ENCODE peak calls at places on chromosomes 4 and X, in nine cellular contexts. One of them, this sample, is unnamed.

GRCh38 chr4:174714393-174715211 is 114.4 kb downstream of the GLRA3 start:
- DNase-seq in NCI-H2081: peak; percentile 27
- DNase-seq in stimulated activated CD8-positive, alpha-beta memory T cell treated with anti-CD3 and anti-CD28 coated beads, Interleukin-7, amount 100 ng/mL, for 24 hours: no peak
- DNase-seq in HT1080: peak; percentile 34
- DNase-seq in GDM1: peak; percentile 5
- DNase-seq in CD8-positive, alpha-beta T cell: no peak
- DNase-seq in NCI-H1092: peak; percentile 15
- DNase-seq in SW480: peak; percentile 25
- DNase-seq in stimulated activated CD4-positive, alpha-beta T cell treated with anti-CD3 and anti-CD28 coated beads, TNF-alpha, amount 100 ng/mL, for 4 hours: no peak
- DNase-seq in this sample: peak; percentile 40

GRCh38 chr4:69782651-69783310 is 22.4 kb upstream of the SULT1B1 start:
- DNase-seq in NCI-H2081: no peak
- DNase-seq in stimulated activated CD8-positive, alpha-beta memory T cell treated with anti-CD3 and anti-CD28 coated beads, Interleukin-7, amount 100 ng/mL, for 24 hours: no peak
- DNase-seq in HT1080: no peak
- DNase-seq in GDM1: no peak
- DNase-seq in CD8-positive, alpha-beta T cell: no peak
- DNase-seq in NCI-H1092: no peak
- DNase-seq in SW480: no peak
- DNase-seq in stimulated activated CD4-positive, alpha-beta T cell treated with anti-CD3 and anti-CD28 coated beads, TNF-alpha, amount 100 ng/mL, for 4 hours: no peak
- DNase-seq in this sample: no peak

GRCh38 chrX:123860506-123860840 is 620 bp downstream of the XIAP start:
- DNase-seq in NCI-H2081: no peak
- DNase-seq in stimulated activated CD8-positive, alpha-beta memory T cell treated with anti-CD3 and anti-CD28 coated beads, Interleukin-7, amount 100 ng/mL, for 24 hours: no peak
- DNase-seq in HT1080: peak; percentile 52
- DNase-seq in GDM1: no peak
- DNase-seq in CD8-positive, alpha-beta T cell: peak; percentile 5
- DNase-seq in NCI-H1092: no peak
- DNase-seq in SW480: peak; percentile 76
- DNase-seq in stimulated activated CD4-positive, alpha-beta T cell treated with anti-CD3 and anti-CD28 coated beads, TNF-alpha, amount 100 ng/mL, for 4 hours: no peak
- DNase-seq in this sample: no peak

GRCh38 chr4:152021788-152022438 is 261.1 kb upstream of the GATB start:
- DNase-seq in NCI-H2081: no peak
- DNase-seq in stimulated activated CD8-positive, alpha-beta memory T cell treated with anti-CD3 and anti-CD28 coated beads, Interleukin-7, amount 100 ng/mL, for 24 hours: no peak
- DNase-seq in HT1080: no peak
- DNase-seq in GDM1: no peak
- DNase-seq in CD8-positive, alpha-beta T cell: no peak
- DNase-seq in NCI-H1092: no peak
- DNase-seq in SW480: no peak
- DNase-seq in stimulated activated CD4-positive, alpha-beta T cell treated with anti-CD3 and anti-CD28 coated beads, TNF-alpha, amount 100 ng/mL, for 4 hours: no peak
- DNase-seq in this sample: no peak

GRCh38 chr4:24922416-24922815 is 9.6 kb upstream of the CCDC149 start:
- DNase-seq in NCI-H2081: no peak
- DNase-seq in stimulated activated CD8-positive, alpha-beta memory T cell treated with anti-CD3 and anti-CD28 coated beads, Interleukin-7, amount 100 ng/mL, for 24 hours: no peak
- DNase-seq in HT1080: no peak
- DNase-seq in GDM1: no peak
- DNase-seq in CD8-positive, alpha-beta T cell: no peak
- DNase-seq in NCI-H1092: no peak
- DNase-seq in SW480: no peak
- DNase-seq in stimulated activated CD4-positive, alpha-beta T cell treated with anti-CD3 and anti-CD28 coated beads, TNF-alpha, amount 100 ng/mL, for 4 hours: no peak
- DNase-seq in this sample: no peak

GRCh38 chrX:48045410-48046311 is 25.8 kb downstream of the ZNF630 start:
- DNase-seq in NCI-H2081: no peak
- DNase-seq in stimulated activated CD8-positive, alpha-beta memory T cell treated with anti-CD3 and anti-CD28 coated beads, Interleukin-7, amount 100 ng/mL, for 24 hours: no peak
- DNase-seq in HT1080: peak; percentile 26
- DNase-seq in GDM1: no peak
- DNase-seq in CD8-positive, alpha-beta T cell: no peak
- DNase-seq in NCI-H1092: no peak
- DNase-seq in SW480: no peak
- DNase-seq in stimulated activated CD4-positive, alpha-beta T cell treated with anti-CD3 and anti-CD28 coated beads, TNF-alpha, amount 100 ng/mL, for 4 hours: no peak
- DNase-seq in this sample: peak; percentile 27

GRCh38 chrX:44225667-44226066 is 117.8 kb downstream of the EFHC2 start:
- DNase-seq in NCI-H2081: no peak
- DNase-seq in stimulated activated CD8-positive, alpha-beta memory T cell treated with anti-CD3 and anti-CD28 coated beads, Interleukin-7, amount 100 ng/mL, for 24 hours: no peak
- DNase-seq in HT1080: no peak
- DNase-seq in GDM1: no peak
- DNase-seq in CD8-positive, alpha-beta T cell: no peak
- DNase-seq in NCI-H1092: no peak
- DNase-seq in SW480: no peak
- DNase-seq in stimulated activated CD4-positive, alpha-beta T cell treated with anti-CD3 and anti-CD28 coated beads, TNF-alpha, amount 100 ng/mL, for 4 hours: no peak
- DNase-seq in this sample: no peak

GRCh38 chr4:135718019-135718418 is 1516.4 kb upstream of the PABPC4L start:
- DNase-seq in NCI-H2081: no peak
- DNase-seq in stimulated activated CD8-positive, alpha-beta memory T cell treated with anti-CD3 and anti-CD28 coated beads, Interleukin-7, amount 100 ng/mL, for 24 hours: no peak
- DNase-seq in HT1080: no peak
- DNase-seq in GDM1: no peak
- DNase-seq in CD8-positive, alpha-beta T cell: no peak
- DNase-seq in NCI-H1092: no peak
- DNase-seq in SW480: no peak
- DNase-seq in stimulated activated CD4-positive, alpha-beta T cell treated with anti-CD3 and anti-CD28 coated beads, TNF-alpha, amount 100 ng/mL, for 4 hours: no peak
- DNase-seq in this sample: no peak

GRCh38 chr4:38050560-38051350 is 90.6 kb downstream of the PTTG2 start:
- DNase-seq in NCI-H2081: no peak
- DNase-seq in stimulated activated CD8-positive, alpha-beta memory T cell treated with anti-CD3 and anti-CD28 coated beads, Interleukin-7, amount 100 ng/mL, for 24 hours: no peak
- DNase-seq in HT1080: no peak
- DNase-seq in GDM1: no peak
- DNase-seq in CD8-positive, alpha-beta T cell: no peak
- DNase-seq in NCI-H1092: no peak
- DNase-seq in SW480: no peak
- DNase-seq in stimulated activated CD4-positive, alpha-beta T cell treated with anti-CD3 and anti-CD28 coated beads, TNF-alpha, amount 100 ng/mL, for 4 hours: no peak
- DNase-seq in this sample: no peak

GRCh38 chr4:8745828-8746225 is 125.8 kb downstream of the HMX1 start:
- DNase-seq in NCI-H2081: no peak
- DNase-seq in stimulated activated CD8-positive, alpha-beta memory T cell treated with anti-CD3 and anti-CD28 coated beads, Interleukin-7, amount 100 ng/mL, for 24 hours: no peak
- DNase-seq in HT1080: no peak
- DNase-seq in GDM1: no peak
- DNase-seq in CD8-positive, alpha-beta T cell: no peak
- DNase-seq in NCI-H1092: no peak
- DNase-seq in SW480: no peak
- DNase-seq in stimulated activated CD4-positive, alpha-beta T cell treated with anti-CD3 and anti-CD28 coated beads, TNF-alpha, amount 100 ng/mL, for 4 hours: no peak
- DNase-seq in this sample: no peak

GRCh38 chr4:140296335-140296753 is 77.1 kb upstream of the SCOC start:
- DNase-seq in NCI-H2081: peak; percentile 32
- DNase-seq in stimulated activated CD8-positive, alpha-beta memory T cell treated with anti-CD3 and anti-CD28 coated beads, Interleukin-7, amount 100 ng/mL, for 24 hours: no peak
- DNase-seq in HT1080: peak; percentile 84
- DNase-seq in GDM1: no peak
- DNase-seq in CD8-positive, alpha-beta T cell: no peak
- DNase-seq in NCI-H1092: peak; percentile 46
- DNase-seq in SW480: peak; percentile 70
- DNase-seq in stimulated activated CD4-positive, alpha-beta T cell treated with anti-CD3 and anti-CD28 coated beads, TNF-alpha, amount 100 ng/mL, for 4 hours: no peak
- DNase-seq in this sample: peak; percentile 47

GRCh38 chr4:16843831-16844508 is 54.5 kb downstream of the LDB2 start:
- DNase-seq in NCI-H2081: no peak
- DNase-seq in stimulated activated CD8-positive, alpha-beta memory T cell treated with anti-CD3 and anti-CD28 coated beads, Interleukin-7, amount 100 ng/mL, for 24 hours: no peak
- DNase-seq in HT1080: peak; percentile 66
- DNase-seq in GDM1: no peak
- DNase-seq in CD8-positive, alpha-beta T cell: no peak
- DNase-seq in NCI-H1092: no peak
- DNase-seq in SW480: peak; percentile 52
- DNase-seq in stimulated activated CD4-positive, alpha-beta T cell treated with anti-CD3 and anti-CD28 coated beads, TNF-alpha, amount 100 ng/mL, for 4 hours: no peak
- DNase-seq in this sample: peak; percentile 8

GRCh38 chrX:21487832-21488231 is 113.6 kb downstream of the CNKSR2 start:
- DNase-seq in NCI-H2081: peak; percentile 80
- DNase-seq in stimulated activated CD8-positive, alpha-beta memory T cell treated with anti-CD3 and anti-CD28 coated beads, Interleukin-7, amount 100 ng/mL, for 24 hours: no peak
- DNase-seq in HT1080: peak; percentile 27
- DNase-seq in GDM1: no peak
- DNase-seq in CD8-positive, alpha-beta T cell: no peak
- DNase-seq in NCI-H1092: peak; percentile 83
- DNase-seq in SW480: no peak
- DNase-seq in stimulated activated CD4-positive, alpha-beta T cell treated with anti-CD3 and anti-CD28 coated beads, TNF-alpha, amount 100 ng/mL, for 4 hours: no peak
- DNase-seq in this sample: peak; percentile 11

GRCh38 chr4:107740381-107740780 is 20.3 kb upstream of the PAPSS1 start:
- DNase-seq in NCI-H2081: no peak
- DNase-seq in stimulated activated CD8-positive, alpha-beta memory T cell treated with anti-CD3 and anti-CD28 coated beads, Interleukin-7, amount 100 ng/mL, for 24 hours: no peak
- DNase-seq in HT1080: no peak
- DNase-seq in GDM1: no peak
- DNase-seq in CD8-positive, alpha-beta T cell: no peak
- DNase-seq in NCI-H1092: no peak
- DNase-seq in SW480: peak; percentile 13
- DNase-seq in stimulated activated CD4-positive, alpha-beta T cell treated with anti-CD3 and anti-CD28 coated beads, TNF-alpha, amount 100 ng/mL, for 4 hours: no peak
- DNase-seq in this sample: no peak

GRCh38 chrX:37959212-37960021 is 46.9 kb upstream of the SYTL5 start:
- DNase-seq in NCI-H2081: no peak
- DNase-seq in stimulated activated CD8-positive, alpha-beta memory T cell treated with anti-CD3 and anti-CD28 coated beads, Interleukin-7, amount 100 ng/mL, for 24 hours: no peak
- DNase-seq in HT1080: no peak
- DNase-seq in GDM1: no peak
- DNase-seq in CD8-positive, alpha-beta T cell: no peak
- DNase-seq in NCI-H1092: no peak
- DNase-seq in SW480: peak; percentile 55
- DNase-seq in stimulated activated CD4-positive, alpha-beta T cell treated with anti-CD3 and anti-CD28 coated beads, TNF-alpha, amount 100 ng/mL, for 4 hours: no peak
- DNase-seq in this sample: no peak

GRCh38 chrX:85359051-85359450 is 20.4 kb downstream of the POF1B start:
- DNase-seq in NCI-H2081: no peak
- DNase-seq in stimulated activated CD8-positive, alpha-beta memory T cell treated with anti-CD3 and anti-CD28 coated beads, Interleukin-7, amount 100 ng/mL, for 24 hours: no peak
- DNase-seq in HT1080: no peak
- DNase-seq in GDM1: no peak
- DNase-seq in CD8-positive, alpha-beta T cell: no peak
- DNase-seq in NCI-H1092: no peak
- DNase-seq in SW480: no peak
- DNase-seq in stimulated activated CD4-positive, alpha-beta T cell treated with anti-CD3 and anti-CD28 coated beads, TNF-alpha, amount 100 ng/mL, for 4 hours: no peak
- DNase-seq in this sample: no peak

GRCh38 chr4:113049421-113050355 is at the start of gene ANK2:
- DNase-seq in NCI-H2081: peak; percentile 39
- DNase-seq in stimulated activated CD8-positive, alpha-beta memory T cell treated with anti-CD3 and anti-CD28 coated beads, Interleukin-7, amount 100 ng/mL, for 24 hours: no peak
- DNase-seq in HT1080: no peak
- DNase-seq in GDM1: no peak
- DNase-seq in CD8-positive, alpha-beta T cell: no peak
- DNase-seq in NCI-H1092: peak; percentile 31
- DNase-seq in SW480: no peak
- DNase-seq in stimulated activated CD4-positive, alpha-beta T cell treated with anti-CD3 and anti-CD28 coated beads, TNF-alpha, amount 100 ng/mL, for 4 hours: no peak
- DNase-seq in this sample: no peak

GRCh38 chr4:14943749-14944148 is 58.5 kb upstream of the CPEB2 start:
- DNase-seq in NCI-H2081: no peak
- DNase-seq in stimulated activated CD8-positive, alpha-beta memory T cell treated with anti-CD3 and anti-CD28 coated beads, Interleukin-7, amount 100 ng/mL, for 24 hours: no peak
- DNase-seq in HT1080: no peak
- DNase-seq in GDM1: no peak
- DNase-seq in CD8-positive, alpha-beta T cell: no peak
- DNase-seq in NCI-H1092: no peak
- DNase-seq in SW480: no peak
- DNase-seq in stimulated activated CD4-positive, alpha-beta T cell treated with anti-CD3 and anti-CD28 coated beads, TNF-alpha, amount 100 ng/mL, for 4 hours: no peak
- DNase-seq in this sample: no peak

GRCh38 chr4:80116516-80116915 is 43.5 kb upstream of the ANTXR2 start:
- DNase-seq in NCI-H2081: no peak
- DNase-seq in stimulated activated CD8-positive, alpha-beta memory T cell treated with anti-CD3 and anti-CD28 coated beads, Interleukin-7, amount 100 ng/mL, for 24 hours: no peak
- DNase-seq in HT1080: no peak
- DNase-seq in GDM1: no peak
- DNase-seq in CD8-positive, alpha-beta T cell: no peak
- DNase-seq in NCI-H1092: no peak
- DNase-seq in SW480: no peak
- DNase-seq in stimulated activated CD4-positive, alpha-beta T cell treated with anti-CD3 and anti-CD28 coated beads, TNF-alpha, amount 100 ng/mL, for 4 hours: no peak
- DNase-seq in this sample: no peak

GRCh38 chr4:24212642-24213041 is 322.8 kb upstream of the PPARGC1A start:
- DNase-seq in NCI-H2081: no peak
- DNase-seq in stimulated activated CD8-positive, alpha-beta memory T cell treated with anti-CD3 and anti-CD28 coated beads, Interleukin-7, amount 100 ng/mL, for 24 hours: no peak
- DNase-seq in HT1080: no peak
- DNase-seq in GDM1: no peak
- DNase-seq in CD8-positive, alpha-beta T cell: no peak
- DNase-seq in NCI-H1092: no peak
- DNase-seq in SW480: no peak
- DNase-seq in stimulated activated CD4-positive, alpha-beta T cell treated with anti-CD3 and anti-CD28 coated beads, TNF-alpha, amount 100 ng/mL, for 4 hours: no peak
- DNase-seq in this sample: no peak

GRCh38 chr4:53592686-53593641 is 1.7 kb upstream of the LNX1 start:
- DNase-seq in NCI-H2081: peak; percentile 60
- DNase-seq in stimulated activated CD8-positive, alpha-beta memory T cell treated with anti-CD3 and anti-CD28 coated beads, Interleukin-7, amount 100 ng/mL, for 24 hours: no peak
- DNase-seq in HT1080: peak; percentile 34
- DNase-seq in GDM1: no peak
- DNase-seq in CD8-positive, alpha-beta T cell: no peak
- DNase-seq in NCI-H1092: no peak
- DNase-seq in SW480: peak; percentile 80
- DNase-seq in stimulated activated CD4-positive, alpha-beta T cell treated with anti-CD3 and anti-CD28 coated beads, TNF-alpha, amount 100 ng/mL, for 4 hours: no peak
- DNase-seq in this sample: peak; percentile 63

GRCh38 chr4:1503583-1504471 is 97.6 kb upstream of the NKX1-1 start:
- DNase-seq in NCI-H2081: no peak
- DNase-seq in stimulated activated CD8-positive, alpha-beta memory T cell treated with anti-CD3 and anti-CD28 coated beads, Interleukin-7, amount 100 ng/mL, for 24 hours: no peak
- DNase-seq in HT1080: no peak
- DNase-seq in GDM1: no peak
- DNase-seq in CD8-positive, alpha-beta T cell: no peak
- DNase-seq in NCI-H1092: no peak
- DNase-seq in SW480: no peak
- DNase-seq in stimulated activated CD4-positive, alpha-beta T cell treated with anti-CD3 and anti-CD28 coated beads, TNF-alpha, amount 100 ng/mL, for 4 hours: no peak
- DNase-seq in this sample: no peak

GRCh38 chr4:41512139-41512538 is 25.8 kb upstream of the LIMCH1 start:
- DNase-seq in NCI-H2081: no peak
- DNase-seq in stimulated activated CD8-positive, alpha-beta memory T cell treated with anti-CD3 and anti-CD28 coated beads, Interleukin-7, amount 100 ng/mL, for 24 hours: no peak
- DNase-seq in HT1080: no peak
- DNase-seq in GDM1: no peak
- DNase-seq in CD8-positive, alpha-beta T cell: no peak
- DNase-seq in NCI-H1092: no peak
- DNase-seq in SW480: no peak
- DNase-seq in stimulated activated CD4-positive, alpha-beta T cell treated with anti-CD3 and anti-CD28 coated beads, TNF-alpha, amount 100 ng/mL, for 4 hours: no peak
- DNase-seq in this sample: no peak

GRCh38 chrX:122218666-122219065 is 965.4 kb upstream of the GRIA3 start:
- DNase-seq in NCI-H2081: no peak
- DNase-seq in stimulated activated CD8-positive, alpha-beta memory T cell treated with anti-CD3 and anti-CD28 coated beads, Interleukin-7, amount 100 ng/mL, for 24 hours: no peak
- DNase-seq in HT1080: no peak
- DNase-seq in GDM1: no peak
- DNase-seq in CD8-positive, alpha-beta T cell: no peak
- DNase-seq in NCI-H1092: no peak
- DNase-seq in SW480: no peak
- DNase-seq in stimulated activated CD4-positive, alpha-beta T cell treated with anti-CD3 and anti-CD28 coated beads, TNF-alpha, amount 100 ng/mL, for 4 hours: no peak
- DNase-seq in this sample: no peak

GRCh38 chr4:161629694-161630441 is 533.9 kb downstream of the FSTL5 start:
- DNase-seq in NCI-H2081: no peak
- DNase-seq in stimulated activated CD8-positive, alpha-beta memory T cell treated with anti-CD3 and anti-CD28 coated beads, Interleukin-7, amount 100 ng/mL, for 24 hours: no peak
- DNase-seq in HT1080: peak; percentile 1
- DNase-seq in GDM1: no peak
- DNase-seq in CD8-positive, alpha-beta T cell: no peak
- DNase-seq in NCI-H1092: no peak
- DNase-seq in SW480: no peak
- DNase-seq in stimulated activated CD4-positive, alpha-beta T cell treated with anti-CD3 and anti-CD28 coated beads, TNF-alpha, amount 100 ng/mL, for 4 hours: no peak
- DNase-seq in this sample: peak; percentile 46

This sample was measured in Daoy.